ENCODE peak calls at places on chromosomes 6 and 20, in eight cellular contexts. J is HL-60; U is CD8-positive, alpha-beta T cell; V is PC-9; A is Calu3; B is body of pancreas; D is activated gamma-delta T cell treated with Interleukin-2 at 50 U/mL for 16 hours; O is activated CD8-positive, alpha-beta memory T cell treated with anti-CD3 and anti-CD28 coated beads for 1 hour. Y is an unnamed sample.

GRCh38 chr6:20632696-20633095 is 98.4 kb downstream of the CDKAL1 start:
- DNase-seq in J (no peak), U (no peak), V (no peak), A (no peak), B (no peak), D (no peak), O (no peak), Y (no peak)

GRCh38 chr20:53845980-53846379 is 224.4 kb downstream of the BCAS1 start:
- DNase-seq in J (no peak), U (no peak), V (no peak), A (no peak), B (no peak), D (no peak), O (no peak), Y (no peak)

GRCh38 chr20:40604416-40604815 is 84.6 kb downstream of the MAFB start:
- DNase-seq in J (no peak), U (no peak), V (no peak), A (no peak), B (no peak), D (no peak), O (no peak), Y (no peak)

GRCh38 chr6:5112065-5112799 is 27.1 kb downstream of the PPP1R3G start:
- DNase-seq in J (no peak), U (no peak), V (no peak), A (no peak), B (no peak), D (no peak), O (no peak), Y (no peak)

GRCh38 chr6:6900566-6901204 is 207.1 kb upstream of the RREB1 start:
- DNase-seq in J (peak), U (no peak), V (no peak), A (no peak), B (no peak), D (no peak), O (no peak), Y (no peak)

GRCh38 chr6:37048851-37049734 is 43.6 kb downstream of the FGD2 start:
- DNase-seq in J (no peak), U (peak), V (peak), A (peak), B (peak), D (peak), O (peak), Y (no peak)

GRCh38 chr20:25534845-25535244 is 50.5 kb downstream of the NINL start:
- DNase-seq in J (no peak), U (no peak), V (no peak), A (no peak), B (no peak), D (no peak), O (no peak), Y (no peak)

GRCh38 chr6:14001329-14002012 is 76.7 kb downstream of the RNF182 start:
- DNase-seq in J (no peak), U (no peak), V (peak), A (peak), B (no peak), D (no peak), O (no peak), Y (no peak)

GRCh38 chr6:127276336-127276735 is 9.7 kb downstream of the RNF146 start:
- DNase-seq in J (no peak), U (no peak), V (no peak), A (no peak), B (no peak), D (no peak), O (no peak), Y (no peak)

GRCh38 chr20:38651154-38651553 is 49.5 kb downstream of the ARHGAP40 start:
- DNase-seq in J (no peak), U (no peak), V (no peak), A (peak), B (no peak), D (no peak), O (no peak), Y (no peak)

GRCh38 chr6:89430563-89430962 is 2.4 kb upstream of the ANKRD6 start:
- DNase-seq in J (no peak), U (no peak), V (no peak), A (no peak), B (peak), D (no peak), O (no peak), Y (no peak)

GRCh38 chr6:42131531-42131930 is 10.9 kb downstream of the C6orf132 start:
- DNase-seq in J (no peak), U (no peak), V (peak), A (no peak), B (no peak), D (no peak), O (no peak), Y (no peak)

GRCh38 chr20:37927410-37928048 is 24.6 kb downstream of the VSTM2L start:
- DNase-seq in J (no peak), U (no peak), V (no peak), A (no peak), B (no peak), D (no peak), O (no peak), Y (no peak)

GRCh38 chr6:44456070-44456965 is 68.8 kb downstream of the CDC5L start:
- DNase-seq in J (peak), U (peak), V (peak), A (peak), B (peak), D (peak), O (no peak), Y (no peak)

GRCh38 chr20:45034436-45034835 is 66.5 kb downstream of the KCNS1 start:
- DNase-seq in J (no peak), U (no peak), V (no peak), A (no peak), B (no peak), D (no peak), O (no peak), Y (no peak)

GRCh38 chr6:34491091-34491430 is 25.2 kb downstream of the PACSIN1 start:
- DNase-seq in J (no peak), U (no peak), V (no peak), A (no peak), B (no peak), D (no peak), O (no peak), Y (no peak)

GRCh38 chr6:111716325-111716724 is 110.6 kb upstream of the TRAF3IP2 start:
- DNase-seq in J (no peak), U (no peak), V (no peak), A (no peak), B (no peak), D (no peak), O (no peak), Y (no peak)

Y was measured in tibial artery.